ENCODE peak calls at places on chromosomes 5 and 9, in four cellular contexts. One of them, this sample, is unnamed.

GRCh38 chr5:164002653-164003052 is 497.2 kb downstream of the MAT2B start:
- DNase-seq in GM12878: no peak
- DNase-seq in K562: no peak
- DNase-seq in HepG2: no peak
- DNase-seq in this sample: no peak

GRCh38 chr5:138465288-138466057 is at the start of gene EGR1:
- DNase-seq in GM12878: peak; percentile 68
- DNase-seq in HepG2: peak; percentile 88
- DNase-seq in K562: peak; percentile 78
- DNase-seq in this sample: peak; percentile 85

GRCh38 chr9:127554966-127555829 is 56.9 kb upstream of the STXBP1 start:
- DNase-seq in HepG2: no peak
- DNase-seq in K562: no peak
- DNase-seq in GM12878: no peak
- DNase-seq in this sample: no peak

GRCh38 chr9:35424356-35425352 is 65.3 kb upstream of the RUSC2 start:
- DNase-seq in GM12878: no peak
- DNase-seq in K562: no peak
- DNase-seq in HepG2: no peak
- DNase-seq in this sample: no peak

GRCh38 chr9:111949919-111950318 is 53.3 kb downstream of the UGCG start:
- DNase-seq in K562: no peak
- DNase-seq in HepG2: no peak
- DNase-seq in GM12878: no peak
- DNase-seq in this sample: no peak

GRCh38 chr5:154771383-154771901 is 16.3 kb downstream of the LARP1 start:
- DNase-seq in GM12878: no peak
- DNase-seq in HepG2: no peak
- DNase-seq in K562: no peak
- DNase-seq in this sample: no peak

GRCh38 chr5:168726342-168726741 is 147.2 kb upstream of the PANK3 start:
- DNase-seq in GM12878: no peak
- DNase-seq in HepG2: no peak
- DNase-seq in K562: no peak
- DNase-seq in this sample: no peak

GRCh38 chr5:137091473-137091872 is 407.7 kb downstream of the SPOCK1 start:
- DNase-seq in K562: no peak
- DNase-seq in HepG2: no peak
- DNase-seq in GM12878: no peak
- DNase-seq in this sample: no peak

GRCh38 chr5:134018154-134018985 is 13.6 kb upstream of the VDAC1 start:
- DNase-seq in K562: no peak
- DNase-seq in GM12878: no peak
- DNase-seq in HepG2: peak; percentile 91
- DNase-seq in this sample: no peak

GRCh38 chr5:134019636-134020035 is 14.9 kb upstream of the VDAC1 start:
- DNase-seq in HepG2: no peak
- DNase-seq in K562: no peak
- DNase-seq in GM12878: no peak
- DNase-seq in this sample: no peak

GRCh38 chr5:134022333-134022732 is 17.6 kb upstream of the VDAC1 start:
- DNase-seq in GM12878: no peak
- DNase-seq in HepG2: no peak
- DNase-seq in K562: no peak
- DNase-seq in this sample: no peak

GRCh38 chr5:134018986-134019316 is 14.2 kb upstream of the VDAC1 start:
- DNase-seq in HepG2: no peak
- DNase-seq in K562: no peak
- DNase-seq in GM12878: no peak
- DNase-seq in this sample: no peak

GRCh38 chr5:134020188-134020587 is 15.4 kb upstream of the VDAC1 start:
- DNase-seq in HepG2: peak; percentile 56
- DNase-seq in K562: no peak
- DNase-seq in GM12878: no peak
- DNase-seq in this sample: no peak
- TF ChIP-seq REST in HepG2: no peak
- TF ChIP-seq REST in K562: no peak
- TF ChIP-seq REST in GM12878: no peak
- TF ChIP-seq REST in this sample: no peak

GRCh38 chr5:10439692-10440091 is 2.0 kb upstream of the ROPN1L start:
- DNase-seq in GM12878: no peak
- DNase-seq in K562: no peak
- DNase-seq in HepG2: no peak
- DNase-seq in this sample: no peak
- TF ChIP-seq SRF in GM12878: no peak
- TF ChIP-seq SRF in K562: no peak
- TF ChIP-seq SRF in HepG2: no peak
- TF ChIP-seq SRF in this sample: no peak

GRCh38 chr5:135184646-135185045 is 150.6 kb upstream of the PITX1 start:
- DNase-seq in HepG2: no peak
- DNase-seq in K562: no peak
- DNase-seq in GM12878: no peak
- DNase-seq in this sample: no peak

GRCh38 chr5:135188233-135188909 is 154.3 kb upstream of the PITX1 start:
- DNase-seq in GM12878: no peak
- DNase-seq in K562: no peak
- DNase-seq in HepG2: no peak
- DNase-seq in this sample: no peak

GRCh38 chr5:135183464-135183863 is 149.4 kb upstream of the PITX1 start:
- DNase-seq in GM12878: no peak
- DNase-seq in K562: no peak
- DNase-seq in HepG2: no peak
- DNase-seq in this sample: no peak

GRCh38 chr5:135186662-135187522 is 152.9 kb upstream of the PITX1 start:
- DNase-seq in GM12878: no peak
- DNase-seq in HepG2: no peak
- DNase-seq in K562: peak; percentile 63
- DNase-seq in this sample: no peak

DNA sequence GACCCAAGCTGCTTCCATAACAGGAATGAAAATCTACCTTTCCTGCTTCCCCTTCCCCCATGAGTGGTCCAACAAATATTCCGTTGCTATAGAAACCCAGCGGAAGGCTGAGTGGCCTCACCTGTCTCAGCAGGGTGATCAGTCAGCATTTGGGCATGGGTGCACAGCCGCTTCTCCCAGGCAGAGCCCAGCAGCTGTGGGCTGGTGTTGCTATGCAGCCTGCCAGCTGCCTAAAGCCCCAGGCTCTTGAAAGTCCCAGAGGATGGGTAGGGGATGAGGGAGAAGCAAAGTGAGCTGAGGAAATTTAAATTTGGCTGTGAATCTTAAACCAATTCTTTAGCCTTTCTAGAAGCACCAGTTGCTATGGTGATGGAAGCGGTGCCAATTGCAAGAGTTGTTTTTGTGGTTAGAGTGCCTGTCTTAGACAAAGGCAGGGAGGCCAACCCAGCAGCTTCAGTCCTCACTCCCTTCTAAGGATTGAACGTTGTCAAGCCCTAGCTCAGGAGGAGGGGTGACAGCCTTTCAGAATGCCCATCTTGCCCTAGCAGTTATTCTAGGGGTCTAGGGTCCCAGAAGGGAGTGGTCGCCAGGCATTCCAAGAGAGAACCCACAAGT is 151.5 kb upstream of the PITX1 start:
- DNase-seq in K562: no peak
- DNase-seq in HepG2: no peak
- DNase-seq in GM12878: no peak
- DNase-seq in this sample: no peak
- H3K27ac ChIP-seq in K562: no peak overlapping the region
- H3K27ac ChIP-seq in HepG2: no peak overlapping the region
- H3K27ac ChIP-seq in GM12878: no peak overlapping the region
- H3K27ac ChIP-seq in this sample: no peak overlapping the region

DNA sequence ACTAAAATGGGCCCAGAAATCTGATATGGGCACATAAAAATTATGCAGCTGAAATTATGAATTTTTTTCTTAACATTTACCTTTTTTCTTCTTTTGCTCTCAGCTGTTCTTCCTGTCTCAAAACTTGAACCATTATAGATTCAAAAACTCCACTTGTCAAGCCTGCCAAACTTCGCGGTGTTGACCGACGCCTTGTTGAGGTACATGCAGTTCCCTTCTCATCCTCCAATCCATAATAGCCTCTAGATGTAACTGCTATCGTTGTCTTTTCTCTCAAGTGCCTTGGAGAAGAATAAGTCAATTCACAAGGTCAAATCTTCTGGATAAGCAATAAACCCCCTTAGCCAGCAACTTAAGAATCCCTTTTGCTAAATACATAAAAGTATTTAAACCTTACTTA is 27.2 kb downstream of the RANBP6 start:
- DNase-seq in K562: no peak
- DNase-seq in GM12878: no peak
- DNase-seq in HepG2: no peak
- DNase-seq in this sample: no peak
- TF ChIP-seq REST in K562: no peak
- TF ChIP-seq REST in GM12878: no peak
- TF ChIP-seq REST in HepG2: no peak
- TF ChIP-seq REST in this sample: no peak

DNA sequence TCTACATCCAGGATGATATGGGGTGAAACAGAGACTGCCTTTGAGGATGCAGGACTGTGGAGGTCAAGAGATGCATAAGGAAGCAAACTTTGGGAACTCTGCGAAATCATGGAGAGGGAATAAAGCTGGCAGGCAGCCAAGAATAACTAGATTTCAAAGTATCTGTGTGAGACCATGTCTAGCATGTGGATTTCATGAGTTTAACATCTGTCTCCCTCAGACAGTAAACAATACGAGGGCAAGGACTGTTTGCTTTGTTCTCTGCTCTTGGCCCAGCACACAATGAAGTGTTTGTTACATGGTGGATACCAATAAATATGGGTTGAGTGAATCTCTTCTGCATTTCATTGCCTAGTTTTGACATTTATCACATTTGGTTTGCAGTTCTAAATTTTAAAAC is 71.3 kb downstream of the RASEF start:
- DNase-seq in HepG2: peak; percentile 77
- DNase-seq in GM12878: no peak
- DNase-seq in K562: no peak
- DNase-seq in this sample: no peak
- TF ChIP-seq SRF in HepG2: no peak
- TF ChIP-seq SRF in GM12878: no peak
- TF ChIP-seq SRF in K562: no peak
- TF ChIP-seq SRF in this sample: no peak

GRCh38 chr9:122097679-122098315 is 4.7 kb upstream of the TTLL11 start:
- DNase-seq in HepG2: no peak
- DNase-seq in K562: no peak
- DNase-seq in GM12878: no peak
- DNase-seq in this sample: no peak
- H3K27ac ChIP-seq in HepG2: no peak overlapping the region
- H3K27ac ChIP-seq in K562: no peak overlapping the region
- H3K27ac ChIP-seq in GM12878: no peak overlapping the region
- H3K27ac ChIP-seq in this sample: no peak overlapping the region